ENCODE peak calls at places on chromosome 15, in seven cellular contexts. R is OCI-LY7, W is GM23338, E is GM23248, U is neural progenitor cell, K is HCT116, Y is SK-N-SH. D is an unnamed sample.

GRCh38 chr15:85555875-85556617 is 175.6 kb downstream of the AKAP13 start:
- DNase-seq in U (no peak), R (no peak), E (no peak), Y (no peak), W (no peak), K (no peak), D (no peak)

GRCh38 chr15:91882858-91883586 is 29.5 kb downstream of the SLCO3A1 start:
- DNase-seq in E (peak; percentile 23), R (no peak), Y (no peak), K (no peak), W (no peak), U (no peak), D (no peak)

GRCh38 chr15:45333550-45333949 is 44.8 kb downstream of the GATM start:
- DNase-seq in W (no peak), R (no peak), Y (peak; percentile 59), E (peak; percentile 16), U (no peak), K (no peak), D (peak; percentile 64)

GRCh38 chr15:74373731-74374647 is 6.5 kb upstream of the CYP11A1 start:
- DNase-seq in U (peak; percentile 95), E (peak; percentile 94), R (peak; percentile 92), W (peak; percentile 98), K (peak; percentile 82), Y (peak; percentile 99), D (peak; percentile 95)

GRCh38 chr15:78232951-78233350 is 1.4 kb downstream of the ACSBG1 start:
- DNase-seq in K (no peak), R (no peak), E (no peak), Y (no peak), U (no peak), W (no peak), D (no peak)

GRCh38 chr15:91871797-91872196 is 18.3 kb downstream of the SLCO3A1 start:
- DNase-seq in Y (no peak), E (no peak), R (no peak), K (no peak), W (no peak), U (no peak), D (no peak)

GRCh38 chr15:66786222-66786621 is 84.2 kb downstream of the SMAD6 start:
- DNase-seq in E (no peak), W (no peak), Y (no peak), R (no peak), K (no peak), U (no peak), D (no peak)

GRCh38 chr15:98292442-98293240 is 332.1 kb downstream of the ARRDC4 start:
- DNase-seq in E (peak; percentile 36), Y (peak; percentile 77), K (peak; percentile 21), W (peak; percentile 89), R (peak; percentile 42), U (peak; percentile 84), D (peak; percentile 68)

GRCh38 chr15:51864408-51865056 is 35.1 kb downstream of the TMOD3 start:
- DNase-seq in U (no peak), Y (no peak), E (peak; percentile 25), W (peak; percentile 57), R (no peak), K (peak; percentile 90), D (no peak)

GRCh38 chr15:48537277-48538113 is 108.0 kb downstream of the FBN1 start:
- DNase-seq in U (no peak), R (no peak), Y (no peak), K (no peak), E (peak; percentile 82), W (no peak), D (no peak)

DNA sequence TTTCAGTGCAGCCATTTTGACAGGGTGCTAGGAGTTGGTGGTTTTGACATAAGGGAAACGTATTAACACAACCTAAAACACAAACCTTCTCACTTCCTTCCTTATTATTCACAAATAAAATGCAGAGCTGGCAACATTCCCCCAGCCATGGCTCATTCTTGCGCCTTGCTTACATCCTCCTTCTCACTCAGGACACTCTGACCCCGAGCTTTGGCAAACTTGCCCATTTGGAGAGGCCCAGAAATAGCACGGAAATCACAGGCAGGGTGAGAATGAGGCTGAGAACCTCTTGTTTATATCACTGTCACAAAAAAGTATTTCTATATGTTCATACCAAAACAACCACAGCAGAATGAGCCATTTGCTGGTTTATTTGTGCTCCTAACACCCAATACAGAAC is 244.3 kb downstream of the NTRK3 start:
- DNase-seq in K (no peak), E (no peak), U (no peak), W (no peak), Y (no peak), R (no peak), D (no peak)
- TF ChIP-seq EZH2phosphoT487 in K (no peak), E (no peak), U (no peak), W (no peak), Y (no peak), R (no peak), D (no peak)

GRCh38 chr15:70318594-70318993 is 220.9 kb upstream of the TLE3 start:
- DNase-seq in R (no peak), E (peak; percentile 52), W (no peak), U (no peak), K (no peak), Y (no peak), D (no peak)

GRCh38 chr15:70321106-70321809 is 223.5 kb upstream of the TLE3 start:
- DNase-seq in W (no peak), U (no peak), K (no peak), R (peak; percentile 39), E (no peak), Y (no peak), D (no peak)

GRCh38 chr15:70320077-70320830 is 222.5 kb upstream of the TLE3 start:
- DNase-seq in R (peak; percentile 53), K (no peak), W (no peak), E (no peak), Y (no peak), U (no peak), D (no peak)

GRCh38 chr15:70319466-70319865 is 221.7 kb upstream of the TLE3 start:
- DNase-seq in U (no peak), K (no peak), W (no peak), E (no peak), R (peak; percentile 91), Y (no peak), D (no peak)

DNA sequence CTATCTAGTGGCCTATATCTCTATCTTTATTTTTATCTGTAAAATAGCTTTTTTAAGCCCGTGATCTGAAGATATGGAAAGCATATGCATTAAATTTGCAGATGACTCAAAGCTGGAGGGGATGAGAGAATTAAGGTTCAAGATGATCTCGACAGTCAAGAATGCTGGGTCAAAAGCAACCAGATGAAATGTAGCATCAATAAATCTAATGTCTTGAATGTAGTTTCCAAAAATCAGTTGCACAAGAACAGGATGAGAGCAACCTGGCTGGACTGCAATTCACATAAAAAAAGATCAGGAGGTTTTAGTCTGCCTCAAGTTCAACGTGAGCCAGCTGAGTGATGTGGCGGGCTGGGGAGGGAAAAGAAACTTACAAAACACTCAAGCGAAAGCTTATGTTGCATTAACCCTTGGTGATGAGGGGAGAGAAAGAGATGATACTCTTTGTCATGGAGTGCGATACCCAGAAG is 221.3 kb upstream of the TLE3 start:
- DNase-seq in K (no peak), U (no peak), Y (no peak), E (peak; percentile 86), R (no peak), W (no peak), D (peak; percentile 46)
- H3K27ac ChIP-seq in K (no peak overlapping the region), U (no peak overlapping the region), Y (peak overlapping the region; percentile 72), E (peak overlapping the region; percentile 67), R (peak overlapping the region; percentile 81), W (no peak overlapping the region), D (peak overlapping the region; percentile 48)

GRCh38 chr15:89409993-89410767 is 75.6 kb upstream of the POLG start:
- DNase-seq in E (no peak), K (no peak), W (no peak), U (peak; percentile 33), Y (no peak), R (no peak), D (no peak)

GRCh38 chr15:89406756-89407650 is 72.4 kb upstream of the POLG start:
- DNase-seq in U (peak; percentile 72), E (peak; percentile 21), Y (no peak), R (no peak), K (no peak), W (peak; percentile 85), D (no peak)

GRCh38 chr15:89408512-89409183 is 74.0 kb upstream of the POLG start:
- DNase-seq in Y (no peak), W (no peak), E (peak; percentile 21), K (no peak), R (no peak), U (peak; percentile 27), D (no peak)

GRCh38 chr15:89406218-89406716 is 71.6 kb upstream of the POLG start:
- DNase-seq in U (peak; percentile 30), W (no peak), Y (no peak), E (no peak), K (no peak), R (no peak), D (no peak)

DNA sequence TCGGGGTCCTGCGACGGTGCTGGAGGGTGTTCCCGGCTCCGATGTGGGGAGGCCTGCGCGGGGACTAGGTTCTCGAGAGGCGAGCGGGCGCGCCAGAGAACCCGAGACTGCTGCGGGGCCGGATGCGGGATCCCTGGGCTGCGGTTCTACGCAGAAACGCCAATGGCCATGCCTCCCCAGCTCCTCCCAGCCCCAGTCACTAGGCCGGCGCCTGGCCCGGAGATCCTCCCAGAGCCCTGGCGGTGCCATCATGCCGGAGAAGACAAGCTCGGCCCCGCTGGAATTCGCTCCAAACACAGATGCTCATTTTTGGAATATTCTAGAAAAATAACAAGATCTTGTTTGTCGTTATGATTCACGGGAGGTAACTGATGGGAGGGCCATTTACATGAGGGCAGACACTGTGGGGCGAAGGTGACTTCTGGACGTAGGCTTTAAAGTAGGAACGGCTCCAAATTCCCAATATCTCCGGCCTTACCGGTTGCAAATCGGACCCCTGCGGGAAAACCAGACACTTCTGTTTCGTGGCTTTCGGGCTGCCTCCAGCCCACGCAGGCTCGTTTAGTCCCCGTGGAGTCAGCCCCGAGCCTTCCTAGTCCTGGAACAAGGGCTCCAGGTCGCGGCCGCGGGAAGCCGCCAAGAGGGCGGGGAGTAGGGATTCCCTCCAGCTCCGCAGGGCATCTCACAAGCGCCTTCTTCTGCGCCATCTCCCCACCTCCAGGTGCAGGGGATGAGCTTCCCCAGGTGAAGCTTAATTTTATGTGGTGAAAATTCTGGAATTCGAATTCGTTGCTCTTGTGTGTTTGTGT is 74.8 kb upstream of the POLG start:
- DNase-seq in R (no peak), Y (no peak), U (peak; percentile 56), W (no peak), E (no peak), K (no peak), D (no peak)
- H3K4me3 ChIP-seq in R (no peak overlapping the region), Y (no peak overlapping the region), U (no peak overlapping the region), W (peak overlapping the region; percentile 28), E (peak overlapping the region; percentile 19), K (no peak overlapping the region), D (no peak overlapping the region)

GRCh38 chr15:101025116-101025885 is 106.1 kb downstream of the LRRK1 start:
- DNase-seq in W (no peak), E (no peak), U (no peak), K (no peak), R (no peak), Y (no peak), D (no peak)

GRCh38 chr15:101023501-101024110 is 104.4 kb downstream of the LRRK1 start:
- DNase-seq in R (no peak), W (no peak), Y (no peak), U (no peak), K (no peak), E (no peak), D (no peak)

GRCh38 chr15:101022876-101023275 is 103.7 kb downstream of the LRRK1 start:
- DNase-seq in R (no peak), Y (no peak), K (no peak), E (no peak), U (no peak), W (no peak), D (no peak)

GRCh38 chr15:101024709-101025108 is 105.6 kb downstream of the LRRK1 start:
- DNase-seq in K (no peak), R (no peak), Y (no peak), E (no peak), W (no peak), U (no peak), D (no peak)

GRCh38 chr15:101024111-101024695 is 105.0 kb downstream of the LRRK1 start:
- DNase-seq in K (no peak), W (no peak), Y (no peak), E (peak; percentile 58), R (no peak), U (no peak), D (peak; percentile 42)
- TF ChIP-seq EZH2phosphoT487 in K (no peak), W (no peak), Y (no peak), E (no peak), R (no peak), U (no peak), D (no peak)

D was measured in hepatocyte.